ENCODE peak calls at places on chromosome 2, in nine cellular contexts. One of them, this sample, is unnamed.
A peak's percentile ranks its signal among the peaks of the same experiment; 100 is the strongest.

GRCh38 chr2:57908736-57909161 is 137.9 kb upstream of the VRK2 start:
- DNase-seq in hepatocyte: no peak
- DNase-seq in endodermal cell: no peak
- DNase-seq in Peyer's patch: no peak
- DNase-seq in heart left ventricle: no peak
- DNase-seq in HCT116: no peak
- DNase-seq in colonic mucosa: no peak
- DNase-seq in SJCRH30: no peak
- DNase-seq in heart right ventricle: no peak
- DNase-seq in this sample: no peak

GRCh38 chr2:180520206-180520605 is 460.2 kb upstream of the UBE2E3 start:
- DNase-seq in hepatocyte: peak; percentile 30
- DNase-seq in endodermal cell: peak; percentile 52
- DNase-seq in Peyer's patch: no peak
- DNase-seq in heart left ventricle: no peak
- DNase-seq in HCT116: peak; percentile 33
- DNase-seq in colonic mucosa: peak; percentile 18
- DNase-seq in SJCRH30: no peak
- DNase-seq in heart right ventricle: no peak
- DNase-seq in this sample: no peak

GRCh38 chr2:165634855-165635254 is 159.2 kb downstream of the GALNT3 start:
- DNase-seq in hepatocyte: peak; percentile 70
- DNase-seq in endodermal cell: peak; percentile 80
- DNase-seq in Peyer's patch: peak; percentile 48
- DNase-seq in heart left ventricle: no peak
- DNase-seq in HCT116: no peak
- DNase-seq in colonic mucosa: no peak
- DNase-seq in SJCRH30: peak; percentile 68
- DNase-seq in heart right ventricle: peak; percentile 38
- DNase-seq in this sample: no peak

GRCh38 chr2:185142677-185143076 is 544.3 kb downstream of the ZNF804A start:
- DNase-seq in hepatocyte: no peak
- DNase-seq in endodermal cell: no peak
- DNase-seq in Peyer's patch: no peak
- DNase-seq in heart left ventricle: no peak
- DNase-seq in HCT116: no peak
- DNase-seq in colonic mucosa: no peak
- DNase-seq in SJCRH30: no peak
- DNase-seq in heart right ventricle: no peak
- DNase-seq in this sample: no peak

GRCh38 chr2:49335546-49335945 is 181.2 kb upstream of the FSHR start:
- DNase-seq in hepatocyte: no peak
- DNase-seq in endodermal cell: no peak
- DNase-seq in Peyer's patch: no peak
- DNase-seq in heart left ventricle: no peak
- DNase-seq in HCT116: no peak
- DNase-seq in colonic mucosa: no peak
- DNase-seq in SJCRH30: no peak
- DNase-seq in heart right ventricle: no peak
- DNase-seq in this sample: no peak

GRCh38 chr2:32711219-32711618 is 83.4 kb downstream of the TTC27 start:
- DNase-seq in hepatocyte: no peak
- DNase-seq in endodermal cell: no peak
- DNase-seq in Peyer's patch: no peak
- DNase-seq in heart left ventricle: no peak
- DNase-seq in HCT116: no peak
- DNase-seq in colonic mucosa: no peak
- DNase-seq in SJCRH30: no peak
- DNase-seq in heart right ventricle: peak; percentile 22
- DNase-seq in this sample: no peak

GRCh38 chr2:239139566-239139965 is 261.3 kb downstream of the HDAC4 start:
- DNase-seq in hepatocyte: no peak
- DNase-seq in endodermal cell: no peak
- DNase-seq in Peyer's patch: no peak
- DNase-seq in heart left ventricle: peak; percentile 63
- DNase-seq in HCT116: no peak
- DNase-seq in colonic mucosa: no peak
- DNase-seq in SJCRH30: no peak
- DNase-seq in heart right ventricle: no peak
- DNase-seq in this sample: no peak

GRCh38 chr2:172512810-172513523 is 42.9 kb upstream of the PDK1 start:
- DNase-seq in hepatocyte: no peak
- DNase-seq in endodermal cell: no peak
- DNase-seq in Peyer's patch: no peak
- DNase-seq in heart left ventricle: no peak
- DNase-seq in HCT116: no peak
- DNase-seq in colonic mucosa: no peak
- DNase-seq in SJCRH30: no peak
- DNase-seq in heart right ventricle: no peak
- DNase-seq in this sample: no peak

GRCh38 chr2:224545884-224546644 is 39.1 kb downstream of the CUL3 start:
- DNase-seq in hepatocyte: no peak
- DNase-seq in endodermal cell: no peak
- DNase-seq in Peyer's patch: no peak
- DNase-seq in heart left ventricle: no peak
- DNase-seq in HCT116: no peak
- DNase-seq in colonic mucosa: no peak
- DNase-seq in SJCRH30: no peak
- DNase-seq in heart right ventricle: no peak
- DNase-seq in this sample: no peak

GRCh38 chr2:214005337-214005736 is 405.5 kb upstream of the VWC2L start:
- DNase-seq in hepatocyte: no peak
- DNase-seq in endodermal cell: no peak
- DNase-seq in Peyer's patch: no peak
- DNase-seq in heart left ventricle: no peak
- DNase-seq in HCT116: no peak
- DNase-seq in colonic mucosa: no peak
- DNase-seq in SJCRH30: no peak
- DNase-seq in heart right ventricle: no peak
- DNase-seq in this sample: no peak

GRCh38 chr2:190283783-190284182 is 35.8 kb downstream of the HIBCH start:
- DNase-seq in hepatocyte: no peak
- DNase-seq in endodermal cell: no peak
- DNase-seq in Peyer's patch: no peak
- DNase-seq in heart left ventricle: no peak
- DNase-seq in HCT116: no peak
- DNase-seq in colonic mucosa: no peak
- DNase-seq in SJCRH30: no peak
- DNase-seq in heart right ventricle: no peak
- DNase-seq in this sample: no peak

GRCh38 chr2:51516667-51517066 is 484.7 kb upstream of the NRXN1 start:
- DNase-seq in hepatocyte: no peak
- DNase-seq in endodermal cell: no peak
- DNase-seq in Peyer's patch: no peak
- DNase-seq in heart left ventricle: no peak
- DNase-seq in HCT116: no peak
- DNase-seq in colonic mucosa: no peak
- DNase-seq in SJCRH30: no peak
- DNase-seq in heart right ventricle: no peak
- DNase-seq in this sample: no peak

GRCh38 chr2:176206677-176207076 is 18.2 kb downstream of the HOXD1 start:
- DNase-seq in hepatocyte: no peak
- DNase-seq in endodermal cell: no peak
- DNase-seq in Peyer's patch: no peak
- DNase-seq in heart left ventricle: no peak
- DNase-seq in HCT116: no peak
- DNase-seq in colonic mucosa: no peak
- DNase-seq in SJCRH30: no peak
- DNase-seq in heart right ventricle: no peak
- DNase-seq in this sample: no peak

GRCh38 chr2:176652300-176653182 is 383.3 kb downstream of the MTX2 start:
- DNase-seq in hepatocyte: peak; percentile 75
- DNase-seq in endodermal cell: no peak
- DNase-seq in Peyer's patch: peak; percentile 48
- DNase-seq in heart left ventricle: no peak
- DNase-seq in HCT116: peak; percentile 39
- DNase-seq in colonic mucosa: peak; percentile 25
- DNase-seq in SJCRH30: peak; percentile 18
- DNase-seq in heart right ventricle: peak; percentile 12
- DNase-seq in this sample: no peak

GRCh38 chr2:48169066-48169724 is 262.9 kb upstream of the FBXO11 start:
- DNase-seq in hepatocyte: no peak
- DNase-seq in endodermal cell: no peak
- DNase-seq in Peyer's patch: no peak
- DNase-seq in heart left ventricle: no peak
- DNase-seq in HCT116: no peak
- DNase-seq in colonic mucosa: no peak
- DNase-seq in SJCRH30: no peak
- DNase-seq in heart right ventricle: no peak
- DNase-seq in this sample: no peak

GRCh38 chr2:28232267-28232666 is 160.4 kb upstream of the FOSL2 start:
- DNase-seq in hepatocyte: peak; percentile 46
- DNase-seq in endodermal cell: no peak
- DNase-seq in Peyer's patch: peak; percentile 55
- DNase-seq in heart left ventricle: no peak
- DNase-seq in HCT116: no peak
- DNase-seq in colonic mucosa: peak; percentile 24
- DNase-seq in SJCRH30: no peak
- DNase-seq in heart right ventricle: no peak
- DNase-seq in this sample: no peak
- H3K4me3 ChIP-seq in hepatocyte: no peak overlapping the region
- H3K4me3 ChIP-seq in endodermal cell: no peak overlapping the region
- H3K4me3 ChIP-seq in Peyer's patch: no peak overlapping the region
- H3K4me3 ChIP-seq in heart left ventricle: no peak overlapping the region
- H3K4me3 ChIP-seq in HCT116: no peak overlapping the region
- H3K4me3 ChIP-seq in colonic mucosa: no peak overlapping the region
- H3K4me3 ChIP-seq in SJCRH30: no peak overlapping the region
- H3K4me3 ChIP-seq in heart right ventricle: no peak overlapping the region
- H3K4me3 ChIP-seq in this sample: no peak overlapping the region

DNA sequence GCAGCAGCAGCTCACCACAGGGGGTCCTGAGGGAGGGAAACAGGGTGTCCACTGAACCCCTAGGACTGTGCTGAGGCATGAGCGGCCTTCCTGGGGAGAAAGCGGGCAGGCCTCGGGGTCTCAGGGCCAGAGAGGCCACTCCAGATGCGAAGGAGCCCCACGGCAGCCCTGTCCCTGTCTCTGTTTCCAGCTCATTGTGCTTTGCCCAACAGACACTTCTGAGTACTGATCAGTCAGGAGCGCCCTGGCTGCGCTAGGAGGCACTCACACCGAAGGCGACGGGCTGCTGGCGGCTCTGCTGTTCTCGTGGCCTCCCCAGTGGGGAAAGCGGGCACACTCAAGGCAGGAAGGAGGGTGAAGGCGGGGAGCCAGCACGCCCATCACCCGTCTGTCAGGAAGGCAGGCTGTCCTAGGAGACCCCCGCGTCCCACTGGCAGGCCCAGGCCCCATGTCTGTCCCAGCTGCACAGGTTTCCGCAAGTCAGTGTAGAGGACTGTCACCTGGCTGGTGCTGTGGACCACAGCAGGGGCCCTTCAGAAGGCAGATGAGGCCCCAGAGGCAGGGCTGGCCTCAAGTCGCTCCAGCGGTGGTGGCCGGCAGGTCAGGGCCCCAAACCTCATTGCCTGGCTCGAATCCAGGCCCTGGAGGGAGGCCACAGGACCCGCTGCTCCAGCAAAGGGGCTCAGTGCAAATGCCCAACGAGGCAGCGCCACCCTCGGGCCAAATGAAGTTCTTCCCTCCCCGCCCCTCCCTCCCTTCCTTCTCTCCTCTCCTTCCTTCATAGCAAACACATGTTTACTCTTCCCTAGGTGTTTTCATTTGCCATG is 6.8 kb downstream of the ESPNL start:
- DNase-seq in hepatocyte: peak; percentile 14
- DNase-seq in endodermal cell: peak; percentile 91
- DNase-seq in Peyer's patch: peak; percentile 73
- DNase-seq in heart left ventricle: peak; percentile 51
- DNase-seq in HCT116: no peak
- DNase-seq in colonic mucosa: no peak
- DNase-seq in SJCRH30: peak; percentile 80
- DNase-seq in heart right ventricle: no peak
- DNase-seq in this sample: no peak
- H3K27ac ChIP-seq in hepatocyte: no peak overlapping the region
- H3K27ac ChIP-seq in endodermal cell: no peak overlapping the region
- H3K27ac ChIP-seq in Peyer's patch: peak overlapping the region; percentile 30
- H3K27ac ChIP-seq in heart left ventricle: no peak overlapping the region
- H3K27ac ChIP-seq in HCT116: no peak overlapping the region
- H3K27ac ChIP-seq in colonic mucosa: no peak overlapping the region
- H3K27ac ChIP-seq in SJCRH30: no peak overlapping the region
- H3K27ac ChIP-seq in heart right ventricle: no peak overlapping the region
- H3K27ac ChIP-seq in this sample: no peak overlapping the region

GRCh38 chr2:118834440-118834810 is 13.0 kb downstream of the EN1 start:
- DNase-seq in hepatocyte: no peak
- DNase-seq in endodermal cell: peak; percentile 75
- DNase-seq in Peyer's patch: no peak
- DNase-seq in heart left ventricle: no peak
- DNase-seq in HCT116: no peak
- DNase-seq in colonic mucosa: no peak
- DNase-seq in SJCRH30: no peak
- DNase-seq in heart right ventricle: no peak
- DNase-seq in this sample: no peak
- H3K4me3 ChIP-seq in hepatocyte: no peak overlapping the region
- H3K4me3 ChIP-seq in endodermal cell: no peak overlapping the region
- H3K4me3 ChIP-seq in Peyer's patch: no peak overlapping the region
- H3K4me3 ChIP-seq in heart left ventricle: no peak overlapping the region
- H3K4me3 ChIP-seq in HCT116: no peak overlapping the region
- H3K4me3 ChIP-seq in colonic mucosa: no peak overlapping the region
- H3K4me3 ChIP-seq in SJCRH30: no peak overlapping the region
- H3K4me3 ChIP-seq in heart right ventricle: no peak overlapping the region
- H3K4me3 ChIP-seq in this sample: no peak overlapping the region

GRCh38 chr2:100742884-100743283 is 77.1 kb upstream of the NPAS2 start:
- DNase-seq in hepatocyte: peak; percentile 76
- DNase-seq in endodermal cell: no peak
- DNase-seq in Peyer's patch: no peak
- DNase-seq in heart left ventricle: no peak
- DNase-seq in HCT116: no peak
- DNase-seq in colonic mucosa: no peak
- DNase-seq in SJCRH30: no peak
- DNase-seq in heart right ventricle: no peak
- DNase-seq in this sample: no peak
- H3K27ac ChIP-seq in hepatocyte: peak overlapping the region; percentile 91
- H3K27ac ChIP-seq in endodermal cell: no peak overlapping the region
- H3K27ac ChIP-seq in Peyer's patch: peak overlapping the region; percentile 21
- H3K27ac ChIP-seq in heart left ventricle: peak overlapping the region; percentile 61
- H3K27ac ChIP-seq in HCT116: no peak overlapping the region
- H3K27ac ChIP-seq in colonic mucosa: no peak overlapping the region
- H3K27ac ChIP-seq in SJCRH30: no peak overlapping the region
- H3K27ac ChIP-seq in heart right ventricle: peak overlapping the region; percentile 61
- H3K27ac ChIP-seq in this sample: no peak overlapping the region

DNA sequence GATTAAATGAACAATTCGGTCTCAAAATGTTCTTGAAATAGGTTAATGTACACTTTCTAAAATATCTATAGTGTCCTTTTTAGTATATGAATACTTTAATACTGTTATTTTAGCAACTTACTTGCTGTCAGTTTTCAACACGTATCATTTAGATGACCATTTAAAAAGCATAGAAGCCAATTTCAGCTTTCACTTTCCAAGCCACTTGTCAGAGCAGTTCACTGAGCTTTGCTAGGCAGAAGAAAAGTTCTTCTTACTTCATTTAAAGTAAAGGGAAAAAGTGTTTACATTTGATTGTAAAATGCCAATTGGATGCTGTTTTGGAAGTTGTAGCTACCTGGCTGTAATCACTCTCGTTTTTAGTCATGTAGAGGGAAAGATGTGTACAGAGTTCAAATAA is 126.0 kb downstream of the KCNH7 start:
- DNase-seq in hepatocyte: no peak
- DNase-seq in endodermal cell: no peak
- DNase-seq in Peyer's patch: no peak
- DNase-seq in heart left ventricle: no peak
- DNase-seq in HCT116: no peak
- DNase-seq in colonic mucosa: no peak
- DNase-seq in SJCRH30: no peak
- DNase-seq in heart right ventricle: no peak
- DNase-seq in this sample: no peak
- H3K4me3 ChIP-seq in hepatocyte: no peak overlapping the region
- H3K4me3 ChIP-seq in endodermal cell: no peak overlapping the region
- H3K4me3 ChIP-seq in Peyer's patch: peak overlapping the region; percentile 36
- H3K4me3 ChIP-seq in heart left ventricle: no peak overlapping the region
- H3K4me3 ChIP-seq in HCT116: no peak overlapping the region
- H3K4me3 ChIP-seq in colonic mucosa: no peak overlapping the region
- H3K4me3 ChIP-seq in SJCRH30: no peak overlapping the region
- H3K4me3 ChIP-seq in heart right ventricle: no peak overlapping the region
- H3K4me3 ChIP-seq in this sample: no peak overlapping the region

GRCh38 chr2:65504814-65505697 is 72.7 kb upstream of the SPRED2 start:
- DNase-seq in hepatocyte: no peak
- DNase-seq in endodermal cell: no peak
- DNase-seq in Peyer's patch: no peak
- DNase-seq in heart left ventricle: no peak
- DNase-seq in HCT116: no peak
- DNase-seq in colonic mucosa: no peak
- DNase-seq in SJCRH30: no peak
- DNase-seq in heart right ventricle: no peak
- DNase-seq in this sample: no peak
- H3K27ac ChIP-seq in hepatocyte: no peak overlapping the region
- H3K27ac ChIP-seq in endodermal cell: no peak overlapping the region
- H3K27ac ChIP-seq in Peyer's patch: no peak overlapping the region
- H3K27ac ChIP-seq in heart left ventricle: no peak overlapping the region
- H3K27ac ChIP-seq in HCT116: no peak overlapping the region
- H3K27ac ChIP-seq in colonic mucosa: no peak overlapping the region
- H3K27ac ChIP-seq in SJCRH30: no peak overlapping the region
- H3K27ac ChIP-seq in heart right ventricle: no peak overlapping the region
- H3K27ac ChIP-seq in this sample: no peak overlapping the region

This sample was measured in thoracic aorta.